ENCODE peak calls at places on chromosomes 16 and 17, in seven cellular contexts. U is lung, X is gastrocnemius medialis, K is left lung, B is heart left ventricle, F is coronary artery, S is pancreas. P is an unnamed sample.

GRCh38 chr16:2359919-2360318 is 19.4 kb upstream of the ABCA3 start:
- DNase-seq in U (no peak), S (no peak), K (no peak), F (no peak), X (no peak), B (no peak), P (no peak)

GRCh38 chr17:82406131-82406671 is 11.9 kb upstream of the HEXD start:
- DNase-seq in F (no peak), B (no peak), U (no peak), S (no peak), X (no peak), K (no peak), P (no peak)

GRCh38 chr16:11208916-11209665 is 46.9 kb downstream of the SOCS1 start:
- DNase-seq in B (no peak), U (no peak), S (no peak), X (no peak), K (peak), F (no peak), P (peak)

GRCh38 chr17:969767-970387 is 9.7 kb downstream of the NXN start:
- DNase-seq in F (no peak), S (no peak), K (no peak), B (peak), U (no peak), X (no peak), P (peak)

GRCh38 chr16:728131-728889 is 1.4 kb downstream of the HAGHL start:
- DNase-seq in F (no peak), X (no peak), U (no peak), K (peak), S (no peak), B (peak), P (peak)

GRCh38 chr17:45265823-45266222 is 3.9 kb upstream of the SPATA32 start:
- DNase-seq in F (no peak), K (peak), X (peak), U (no peak), B (no peak), S (no peak), P (no peak)

GRCh38 chr16:72537684-72538083 is 365.7 kb upstream of the PMFBP1 start:
- DNase-seq in U (no peak), K (no peak), F (no peak), X (no peak), S (no peak), B (no peak), P (peak)

GRCh38 chr16:77376358-77376757 is 58.5 kb downstream of the ADAMTS18 start:
- DNase-seq in B (no peak), F (no peak), S (no peak), K (no peak), X (no peak), U (no peak), P (no peak)

GRCh38 chr16:67428146-67428731 is 2.7 kb upstream of the HSD11B2 start:
- DNase-seq in U (peak), X (no peak), S (peak), F (no peak), B (peak), K (peak), P (peak)

GRCh38 chr17:77571562-77571981 is 386.9 kb upstream of the TNRC6C start:
- DNase-seq in X (no peak), F (no peak), B (no peak), S (no peak), K (peak), U (no peak), P (no peak)

GRCh38 chr17:79035686-79036085 is 11.7 kb downstream of the C1QTNF1 start:
- DNase-seq in X (no peak), S (no peak), B (no peak), K (no peak), F (peak), U (no peak), P (no peak)

GRCh38 chr16:66668777-66669444 is 27.6 kb downstream of the CMTM4 start:
- DNase-seq in S (no peak), X (no peak), U (no peak), K (no peak), B (no peak), F (no peak), P (no peak)

GRCh38 chr17:64130559-64131001 is 636 bp upstream of the ERN1 start:
- DNase-seq in U (peak), F (peak), K (peak), S (no peak), B (no peak), X (no peak), P (peak)

GRCh38 chr17:29918922-29919856 is 10.8 kb downstream of the SSH2 start:
- DNase-seq in K (no peak), S (no peak), U (no peak), F (no peak), B (no peak), X (no peak), P (peak)

GRCh38 chr16:66127459-66128362 is 238.8 kb upstream of the CDH5 start:
- DNase-seq in X (no peak), B (no peak), K (no peak), U (no peak), F (no peak), S (no peak), P (no peak)

GRCh38 chr16:87734644-87735043 is 31.1 kb downstream of the KLHDC4 start:
- DNase-seq in X (no peak), U (no peak), K (no peak), S (no peak), B (no peak), F (no peak), P (no peak)

GRCh38 chr17:72788950-72789585 is 303.4 kb downstream of the SLC39A11 start:
- DNase-seq in K (no peak), X (no peak), B (no peak), U (no peak), S (no peak), F (no peak), P (peak)

GRCh38 chr16:83271123-83271522 is 536.7 kb upstream of the HSBP1 start:
- DNase-seq in U (no peak), F (no peak), B (no peak), K (no peak), X (no peak), S (no peak), P (no peak)

DNA sequence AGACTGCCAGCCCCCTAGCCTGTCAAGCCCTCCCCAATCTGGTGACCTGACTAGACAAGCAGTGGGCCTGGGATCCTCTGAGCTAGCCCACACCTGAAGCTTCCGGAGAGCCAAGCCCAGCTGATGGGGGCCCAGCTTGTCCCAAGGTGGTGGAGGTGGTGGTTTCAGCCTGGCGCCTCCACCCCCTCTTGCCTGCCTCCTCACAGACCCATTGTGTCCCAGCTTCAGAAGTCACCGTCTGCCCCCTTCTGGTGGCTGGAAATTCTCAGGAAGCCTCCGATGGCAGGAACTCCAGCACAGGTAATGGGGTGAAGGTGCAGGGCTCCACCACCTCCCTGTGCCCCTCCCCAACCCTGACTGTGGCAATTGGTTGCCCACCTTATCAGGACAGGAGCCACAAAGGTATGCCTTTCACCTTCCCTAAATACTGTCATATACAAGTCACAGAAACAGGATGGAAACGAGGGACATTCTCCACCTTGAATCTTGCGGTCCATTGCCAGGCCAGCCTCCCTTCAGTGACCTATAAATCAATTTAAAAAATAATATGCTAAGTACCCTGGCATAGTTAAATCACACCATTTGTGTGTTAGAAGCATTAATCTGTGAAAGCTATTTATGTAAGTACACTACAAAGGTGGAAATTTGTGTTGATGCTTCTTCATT is 66.0 kb upstream of the ZNF423 start:
- DNase-seq in U (peak), S (peak), F (peak), B (no peak), K (peak), X (peak), P (peak)
- TF ChIP-seq CTCF in U (peak), S (peak), F (no peak), B (peak), K (peak), X (peak), P (peak)

GRCh38 chr17:38879878-38880727 is 10.2 kb downstream of the LASP1 start:
- DNase-seq in U (no peak), S (no peak), B (no peak), F (no peak), K (no peak), X (no peak), P (peak)
- H3K4me3 ChIP-seq in U (no peak), S (no peak), B (peak), F (peak), K (no peak), X (no peak), P (no peak)

GRCh38 chr17:43840814-43841213 is 6.2 kb upstream of the CD300LG start:
- DNase-seq in F (no peak), U (no peak), K (no peak), X (no peak), B (no peak), S (no peak), P (no peak)
- TF ChIP-seq CTCF in F (no peak), U (no peak), K (no peak), X (no peak), B (peak), S (no peak), P (peak)

GRCh38 chr16:57594531-57595031 is 33.8 kb upstream of the ADGRG1 start:
- DNase-seq in K (peak), X (no peak), F (no peak), U (no peak), B (no peak), S (no peak), P (no peak)

GRCh38 chr16:57593990-57594389 is 34.4 kb upstream of the ADGRG1 start:
- DNase-seq in X (no peak), F (no peak), S (no peak), K (no peak), U (no peak), B (no peak), P (no peak)

GRCh38 chr16:57592591-57593003 is 35.8 kb upstream of the ADGRG1 start:
- DNase-seq in F (no peak), S (no peak), X (no peak), U (no peak), B (peak), K (peak), P (no peak)

GRCh38 chr16:57591870-57592485 is 36.5 kb upstream of the ADGRG1 start:
- DNase-seq in B (no peak), K (peak), S (no peak), U (no peak), F (no peak), X (no peak), P (no peak)

GRCh38 chr16:57593021-57593420 is 35.4 kb upstream of the ADGRG1 start:
- DNase-seq in X (no peak), F (no peak), S (no peak), U (no peak), B (no peak), K (peak), P (peak)
- H3K4me3 ChIP-seq in X (no peak), F (no peak), S (no peak), U (no peak), B (no peak), K (no peak), P (no peak)

GRCh38 chr17:19945009-19945650 is 32.5 kb downstream of the AKAP10 start:
- DNase-seq in X (no peak), K (no peak), F (no peak), U (no peak), S (no peak), B (no peak), P (no peak)

GRCh38 chr17:19943599-19943998 is 34.0 kb downstream of the AKAP10 start:
- DNase-seq in K (no peak), X (no peak), U (no peak), F (no peak), S (no peak), B (no peak), P (no peak)

GRCh38 chr17:19946921-19947320 is 30.7 kb downstream of the AKAP10 start:
- DNase-seq in B (no peak), X (no peak), K (no peak), S (no peak), F (no peak), U (no peak), P (no peak)

GRCh38 chr17:19943026-19943425 is 34.6 kb downstream of the AKAP10 start:
- DNase-seq in U (no peak), X (no peak), K (no peak), B (no peak), F (no peak), S (no peak), P (no peak)

DNA sequence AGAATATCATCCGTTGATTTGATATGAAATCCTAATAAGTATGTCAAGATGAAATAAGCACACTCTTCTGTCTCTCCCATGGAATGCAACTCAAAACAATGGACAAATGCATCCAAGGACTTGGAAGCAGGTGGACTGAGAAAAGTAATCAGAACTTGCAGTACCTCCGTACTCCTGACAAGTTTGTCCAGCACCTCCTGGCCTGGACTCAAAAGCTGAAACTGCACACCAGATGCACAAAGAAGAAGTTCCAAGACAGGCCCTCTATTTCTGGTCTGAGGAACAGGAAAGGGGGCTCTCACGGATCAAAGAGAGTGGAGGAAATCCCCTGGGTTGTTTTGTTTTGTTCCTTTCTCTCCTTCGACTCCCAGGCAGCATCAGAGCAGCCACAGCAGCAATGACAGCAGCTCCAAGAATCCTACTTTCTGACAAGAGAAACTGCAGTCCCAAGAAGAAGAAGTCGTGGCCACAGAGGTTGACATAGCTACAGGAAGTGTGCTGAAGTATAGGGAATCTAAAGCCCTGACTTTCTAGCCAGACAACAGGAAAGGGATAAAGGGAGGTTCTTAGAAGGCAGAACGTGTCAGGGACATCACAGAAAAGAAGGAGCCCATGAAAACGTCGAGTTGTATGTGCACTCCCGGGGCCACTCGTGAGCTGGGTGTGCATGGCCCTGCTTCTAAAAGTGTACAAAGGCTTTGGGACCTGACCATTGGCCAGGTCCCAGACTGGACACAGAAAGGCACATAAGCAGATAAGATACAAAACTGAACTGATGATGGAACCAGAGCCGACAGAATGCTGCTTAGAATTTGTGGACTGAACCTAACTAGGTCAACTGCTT is 29.3 kb downstream of the AKAP10 start:
- DNase-seq in U (no peak), K (no peak), X (no peak), S (no peak), B (no peak), F (no peak), P (no peak)
- TF ChIP-seq CTCF in U (no peak), K (no peak), X (no peak), S (no peak), B (no peak), F (no peak), P (no peak)